ENCODE peak calls at places on chromosomes 11 and 22, in nine cellular contexts. Y, W, K, P, M, A, B, T and V are unnamed samples.

GRCh38 chr11:1639102-1639620 is 9.6 kb downstream of the KRTAP5-5 start:
- DNase-seq in Y (no peak), W (no peak), K (no peak), P (no peak), M (peak), A (peak), B (peak), T (no peak), V (no peak)

GRCh38 chr11:36265793-36266628 is 23.2 kb downstream of the COMMD9 start:
- DNase-seq in Y (no peak), W (peak), K (peak), P (peak), M (peak), A (peak), B (peak), T (peak), V (no peak)

GRCh38 chr22:44187652-44188230 is 7.0 kb downstream of the PARVG start:
- DNase-seq in Y (no peak), W (no peak), K (no peak), P (no peak), M (no peak), A (no peak), B (no peak), T (no peak), V (no peak)

GRCh38 chr11:13320688-13321087 is 43.1 kb downstream of the BMAL1 start:
- DNase-seq in Y (no peak), W (no peak), K (no peak), P (no peak), M (no peak), A (no peak), B (no peak), T (no peak), V (no peak)

GRCh38 chr11:121456816-121457431 is 4.2 kb upstream of the SORL1-AS1 start:
- DNase-seq in Y (no peak), W (no peak), K (no peak), P (no peak), M (no peak), A (no peak), B (no peak), T (no peak), V (no peak)

GRCh38 chr11:93085097-93085496 is 112.7 kb downstream of the SLC36A4 start:
- DNase-seq in Y (no peak), W (no peak), K (no peak), P (no peak), M (no peak), A (no peak), B (no peak), T (no peak), V (no peak)

GRCh38 chr11:78199015-78199652 is 10.4 kb downstream of the USP35 start:
- DNase-seq in Y (no peak), W (no peak), K (no peak), P (no peak), M (no peak), A (no peak), B (no peak), T (no peak), V (no peak)

GRCh38 chr22:44199866-44200265 is 19.1 kb downstream of the PARVG start:
- DNase-seq in Y (no peak), W (no peak), K (no peak), P (no peak), M (no peak), A (no peak), B (no peak), T (no peak), V (no peak)

GRCh38 chr22:40462195-40462988 is 92.0 kb downstream of the SGSM3 start:
- DNase-seq in Y (no peak), W (no peak), K (no peak), P (no peak), M (no peak), A (peak), B (no peak), T (no peak), V (no peak)

GRCh38 chr11:12207384-12208150 is 97.2 kb downstream of the MICAL2 start:
- DNase-seq in Y (peak), W (no peak), K (no peak), P (no peak), M (no peak), A (peak), B (no peak), T (no peak), V (peak)

GRCh38 chr22:23203452-23204124 is 23.3 kb downstream of the BCR start:
- DNase-seq in Y (no peak), W (no peak), K (no peak), P (no peak), M (no peak), A (no peak), B (no peak), T (no peak), V (no peak)

GRCh38 chr11:16784097-16784496 is 45.6 kb downstream of the C11orf58 start:
- DNase-seq in Y (no peak), W (no peak), K (no peak), P (no peak), M (no peak), A (no peak), B (no peak), T (no peak), V (no peak)

GRCh38 chr11:113668255-113668654 is 37.9 kb downstream of the TMPRSS5 start:
- DNase-seq in Y (no peak), W (no peak), K (peak), P (no peak), M (no peak), A (no peak), B (no peak), T (peak), V (no peak)

GRCh38 chr22:33544707-33545106 is 375.6 kb downstream of the LARGE1 start:
- DNase-seq in Y (no peak), W (no peak), K (no peak), P (no peak), M (no peak), A (no peak), B (no peak), T (no peak), V (no peak)

GRCh38 chr11:861105-861479 is 18.4 kb downstream of the TSPAN4 start:
- DNase-seq in Y (no peak), W (no peak), K (no peak), P (no peak), M (no peak), A (no peak), B (no peak), T (no peak), V (no peak)

GRCh38 chr11:12693485-12694181 is 19.4 kb downstream of the TEAD1 start:
- DNase-seq in Y (peak), W (no peak), K (peak), P (no peak), M (peak), A (peak), B (peak), T (peak), V (peak)

GRCh38 chr22:40107244-40107643 is 70.5 kb upstream of the TNRC6B start:
- DNase-seq in Y (no peak), W (no peak), K (no peak), P (no peak), M (no peak), A (no peak), B (no peak), T (no peak), V (no peak)

GRCh38 chr11:94785509-94785908 is 17.4 kb downstream of the AMOTL1 start:
- DNase-seq in Y (no peak), W (no peak), K (no peak), P (no peak), M (no peak), A (no peak), B (no peak), T (no peak), V (no peak)

GRCh38 chr11:78289547-78290292 is 101.0 kb downstream of the USP35 start:
- DNase-seq in Y (no peak), W (no peak), K (no peak), P (no peak), M (no peak), A (no peak), B (no peak), T (no peak), V (no peak)

GRCh38 chr11:100753144-100753543 is 66.1 kb downstream of the ARHGAP42 start:
- DNase-seq in Y (no peak), W (no peak), K (peak), P (no peak), M (no peak), A (no peak), B (peak), T (no peak), V (no peak)

GRCh38 chr11:11849127-11849746 is 7.5 kb downstream of the USP47 start:
- DNase-seq in Y (no peak), W (peak), K (peak), P (peak), M (peak), A (peak), B (peak), T (peak), V (no peak)

GRCh38 chr11:85076535-85077330 is 550.4 kb downstream of the DLG2 start:
- DNase-seq in Y (no peak), W (no peak), K (peak), P (no peak), M (no peak), A (no peak), B (no peak), T (no peak), V (no peak)

GRCh38 chr11:3669128-3669527 is 2.1 kb downstream of the CHRNA10 start:
- DNase-seq in Y (no peak), W (no peak), K (no peak), P (no peak), M (no peak), A (no peak), B (no peak), T (no peak), V (no peak)

GRCh38 chr22:22392131-22392530 is 116.4 kb downstream of the ZNF280B start:
- DNase-seq in Y (no peak), W (no peak), K (no peak), P (no peak), M (no peak), A (no peak), B (no peak), T (no peak), V (no peak)

GRCh38 chr22:42613869-42614268 is 814 bp downstream of the POLDIP3 start:
- DNase-seq in Y (no peak), W (no peak), K (peak), P (no peak), M (no peak), A (no peak), B (no peak), T (no peak), V (no peak)

GRCh38 chr11:18071098-18071705 is 25.1 kb upstream of the TPH1 start:
- DNase-seq in Y (peak), W (no peak), K (no peak), P (no peak), M (no peak), A (no peak), B (no peak), T (no peak), V (no peak)

GRCh38 chr11:5737091-5737490 is 843 bp downstream of the OR56B1 start:
- DNase-seq in Y (peak), W (no peak), K (peak), P (no peak), M (no peak), A (no peak), B (no peak), T (peak), V (no peak)

GRCh38 chr22:46056169-46057041 is 79.4 kb upstream of the WNT7B start:
- DNase-seq in Y (no peak), W (no peak), K (no peak), P (no peak), M (no peak), A (peak), B (peak), T (no peak), V (no peak)

GRCh38 chr22:35458547-35459422 is 58.8 kb downstream of the MCM5 start:
- DNase-seq in Y (no peak), W (no peak), K (peak), P (no peak), M (no peak), A (no peak), B (no peak), T (no peak), V (no peak)

GRCh38 chr11:110989734-110990133 is 255.8 kb upstream of the POU2AF2 start:
- DNase-seq in Y (peak), W (no peak), K (peak), P (no peak), M (peak), A (peak), B (no peak), T (no peak), V (no peak)

GRCh38 chr11:114259124-114259526 is 37.1 kb upstream of the NNMT start:
- DNase-seq in Y (no peak), W (no peak), K (no peak), P (no peak), M (peak), A (peak), B (no peak), T (no peak), V (no peak)

GRCh38 chr22:35649636-35650250 is 1.5 kb downstream of the APOL6 start:
- DNase-seq in Y (no peak), W (no peak), K (no peak), P (no peak), M (no peak), A (no peak), B (no peak), T (no peak), V (no peak)

GRCh38 chr22:19689408-19689807 is 24.9 kb upstream of the SEPTIN5 start:
- DNase-seq in Y (no peak), W (no peak), K (no peak), P (no peak), M (no peak), A (peak), B (no peak), T (no peak), V (no peak)
- TF ChIP-seq CTCF in Y (no peak), W (no peak), K (no peak), P (no peak), M (no peak), A (no peak), B (no peak), T (no peak), V (no peak)

DNA sequence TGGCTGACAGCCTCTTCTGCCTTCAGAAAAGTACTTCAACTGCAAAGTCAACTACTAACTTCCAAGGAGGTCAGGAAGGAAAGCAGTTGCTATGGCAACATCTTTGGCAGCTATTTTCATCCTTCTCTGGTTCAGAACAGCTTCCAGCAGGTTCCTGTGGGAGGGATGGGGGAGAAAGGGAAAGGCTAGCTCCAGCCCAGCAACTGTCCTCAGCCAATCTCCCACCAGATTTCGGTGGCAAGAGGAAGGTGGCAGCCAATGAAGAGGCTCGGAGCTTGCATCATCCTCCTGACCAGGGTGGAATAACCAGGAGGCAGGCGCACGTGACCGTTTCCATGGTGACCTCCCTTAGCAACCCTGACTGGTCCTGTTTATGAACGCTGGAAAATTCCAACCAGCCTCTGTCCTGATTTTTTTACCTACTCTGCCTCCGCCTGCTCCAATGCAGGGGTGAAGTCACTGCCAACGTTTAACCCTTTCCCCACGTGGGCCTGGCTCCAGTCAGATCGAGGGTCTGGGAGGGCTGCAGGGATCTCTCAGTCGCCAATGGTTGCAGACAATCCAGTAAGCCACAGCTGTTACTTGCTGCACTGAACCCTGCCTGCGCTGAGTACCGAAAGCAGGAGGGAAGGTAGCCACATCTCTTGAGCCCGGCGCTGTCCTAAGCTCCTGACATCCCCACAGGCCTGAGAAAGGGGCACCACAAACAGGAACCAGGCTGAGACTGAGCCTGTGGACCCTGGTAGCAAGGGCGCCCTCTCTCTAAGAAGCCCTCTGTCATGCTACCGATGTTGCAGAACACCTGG is 11.2 kb upstream of the MALAT1 start:
- DNase-seq in Y (peak), W (peak), K (peak), P (peak), M (peak), A (peak), B (peak), T (peak), V (peak)
- TF ChIP-seq CTCF in Y (no peak), W (no peak), K (no peak), P (no peak), M (no peak), A (no peak), B (no peak), T (no peak), V (no peak)

DNA sequence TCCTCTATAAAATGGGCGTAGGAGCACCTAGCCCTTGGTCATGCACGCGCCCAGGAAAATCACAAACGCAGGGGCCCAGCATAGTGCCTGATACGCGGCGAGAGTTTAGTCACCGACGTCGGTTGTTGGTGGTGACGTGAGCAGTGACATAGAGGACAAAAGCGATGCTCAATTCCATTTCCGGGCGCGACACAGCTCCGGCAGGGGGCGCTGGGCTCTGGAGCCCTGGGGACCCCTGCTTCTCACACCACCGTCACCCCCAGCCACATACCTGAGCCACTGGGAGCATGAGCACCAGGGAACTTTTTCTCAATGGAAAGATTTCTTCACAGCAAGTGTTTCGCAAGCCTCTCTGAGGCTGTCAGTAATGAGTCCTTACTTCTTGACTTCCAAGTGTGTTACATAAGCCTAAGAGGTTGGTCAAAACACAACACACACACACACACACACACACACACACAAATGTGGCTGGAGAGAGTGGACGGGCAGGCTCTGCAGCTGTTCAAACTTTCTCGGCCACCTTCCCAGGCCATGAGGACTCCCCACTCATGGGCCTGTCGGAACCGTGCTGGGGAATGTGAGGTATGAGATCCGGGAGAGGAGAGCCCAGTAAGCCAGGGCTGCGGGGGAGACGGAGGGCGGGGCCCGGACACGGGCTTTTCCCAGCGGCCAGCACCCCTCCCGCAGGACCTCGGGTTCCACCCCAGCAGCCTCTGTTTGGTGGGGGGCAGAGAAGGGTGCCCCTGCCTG is 36.9 kb upstream of the LINC01488 start:
- DNase-seq in Y (peak), W (peak), K (peak), P (peak), M (peak), A (peak), B (no peak), T (peak), V (peak)
- TF ChIP-seq CTCF in Y (peak), W (peak), K (peak), P (peak), M (peak), A (no peak), B (no peak), T (peak), V (no peak)

DNA sequence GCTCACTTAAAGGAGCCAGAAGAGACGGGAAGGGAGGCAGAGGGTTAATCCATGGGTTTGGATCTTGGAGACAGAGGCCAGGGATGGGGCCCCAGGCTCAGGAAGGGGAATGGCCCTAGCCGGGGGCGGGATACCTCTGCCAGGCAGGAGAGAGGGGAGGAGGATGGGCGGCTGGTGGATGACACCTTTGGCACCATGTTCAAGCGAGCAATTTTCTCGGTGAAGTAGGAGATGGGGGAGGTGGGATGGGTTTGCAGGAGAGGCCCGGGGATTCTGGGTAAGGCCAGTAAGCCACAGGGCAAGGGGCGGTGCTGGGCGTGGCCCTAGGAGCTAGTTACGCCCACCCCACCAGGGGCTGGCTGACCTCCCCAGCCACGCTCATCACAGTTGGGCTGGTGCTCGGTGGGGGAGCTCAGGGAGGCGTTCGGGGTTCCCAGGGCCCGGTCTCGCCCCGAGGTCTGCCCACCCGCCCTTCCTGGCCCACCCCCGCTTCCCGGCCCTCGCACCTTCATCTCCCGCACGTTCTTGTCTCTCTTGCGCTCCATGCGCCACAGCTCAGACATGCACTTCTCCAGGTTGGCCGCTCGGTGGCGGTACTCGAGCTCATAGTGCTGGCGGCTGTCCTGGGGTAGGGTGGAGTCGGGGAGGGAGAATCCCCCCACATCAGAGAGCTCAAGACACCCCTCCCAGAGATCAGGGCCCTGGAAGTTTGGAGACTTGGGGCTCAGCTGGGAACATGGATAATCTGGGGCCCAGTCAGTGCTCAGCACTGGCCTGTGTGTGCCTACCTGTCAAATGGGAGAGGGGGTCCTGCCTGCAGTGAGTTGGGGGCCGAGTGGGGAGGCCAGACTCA is 12.7 kb downstream of the BAIAP2L2 start:
- DNase-seq in Y (no peak), W (no peak), K (no peak), P (peak), M (no peak), A (no peak), B (no peak), T (no peak), V (no peak)
- TF ChIP-seq CTCF in Y (peak), W (peak), K (peak), P (peak), M (no peak), A (peak), B (no peak), T (no peak), V (peak)